ENCODE peak calls at places on chromosomes 1 and 21, in seven cellular contexts. One of them, this sample, is unnamed. For H3K4me1, the result is how much of the 10 kb centered on the place peaks cover.

GRCh38 chr1:113783254-113784103 is 24.2 kb upstream of the PHTF1 start:
- DNase-seq in lower lobe of right lung: no peak
- DNase-seq in left lung: no peak
- DNase-seq in ovary: no peak
- DNase-seq in left ventricle myocardium inferior: no peak
- DNase-seq in IMR-90: peak
- DNase-seq in heart left ventricle: peak
- DNase-seq in this sample: no peak

GRCh38 chr1:220803401-220804201 is 16.9 kb downstream of the MTARC1 start:
- DNase-seq in lower lobe of right lung: no peak
- DNase-seq in left lung: no peak
- DNase-seq in ovary: no peak
- DNase-seq in left ventricle myocardium inferior: no peak
- DNase-seq in IMR-90: peak
- DNase-seq in heart left ventricle: no peak
- DNase-seq in this sample: no peak

GRCh38 chr1:175755516-175755915 is 12.1 kb upstream of the TNR start:
- DNase-seq in lower lobe of right lung: no peak
- DNase-seq in left lung: no peak
- DNase-seq in ovary: no peak
- DNase-seq in left ventricle myocardium inferior: no peak
- DNase-seq in IMR-90: no peak
- DNase-seq in heart left ventricle: no peak
- DNase-seq in this sample: no peak

GRCh38 chr1:203252678-203253077 is 23.2 kb upstream of the CHIT1 start:
- DNase-seq in lower lobe of right lung: no peak
- DNase-seq in left lung: no peak
- DNase-seq in ovary: no peak
- DNase-seq in left ventricle myocardium inferior: no peak
- DNase-seq in IMR-90: no peak
- DNase-seq in heart left ventricle: no peak
- DNase-seq in this sample: no peak

GRCh38 chr1:94514095-94514727 is 27.3 kb downstream of the F3 start:
- DNase-seq in lower lobe of right lung: no peak
- DNase-seq in left lung: no peak
- DNase-seq in ovary: no peak
- DNase-seq in left ventricle myocardium inferior: no peak
- DNase-seq in IMR-90: peak
- DNase-seq in heart left ventricle: no peak
- DNase-seq in this sample: no peak

GRCh38 chr1:203564024-203564423 is 62.6 kb upstream of the ATP2B4 start:
- DNase-seq in lower lobe of right lung: no peak
- DNase-seq in left lung: no peak
- DNase-seq in ovary: no peak
- DNase-seq in left ventricle myocardium inferior: no peak
- DNase-seq in IMR-90: peak
- DNase-seq in heart left ventricle: no peak
- DNase-seq in this sample: no peak

GRCh38 chr1:21018673-21019072 is 158.0 kb downstream of the EIF4G3 start:
- DNase-seq in lower lobe of right lung: no peak
- DNase-seq in left lung: no peak
- DNase-seq in ovary: no peak
- DNase-seq in left ventricle myocardium inferior: no peak
- DNase-seq in IMR-90: no peak
- DNase-seq in heart left ventricle: no peak
- DNase-seq in this sample: no peak

GRCh38 chr1:151847867-151848596 is 5.5 kb downstream of the THEM5 start:
- DNase-seq in lower lobe of right lung: no peak
- DNase-seq in left lung: no peak
- DNase-seq in ovary: no peak
- DNase-seq in left ventricle myocardium inferior: no peak
- DNase-seq in IMR-90: no peak
- DNase-seq in heart left ventricle: no peak
- DNase-seq in this sample: no peak

GRCh38 chr21:45248301-45248892 is 39.3 kb downstream of the POFUT2 start:
- DNase-seq in lower lobe of right lung: no peak
- DNase-seq in left lung: no peak
- DNase-seq in ovary: no peak
- DNase-seq in left ventricle myocardium inferior: no peak
- DNase-seq in IMR-90: no peak
- DNase-seq in heart left ventricle: no peak
- DNase-seq in this sample: peak

GRCh38 chr1:212540031-212540430 is 68.5 kb upstream of the ATF3 start:
- DNase-seq in lower lobe of right lung: no peak
- DNase-seq in left lung: no peak
- DNase-seq in ovary: no peak
- DNase-seq in left ventricle myocardium inferior: no peak
- DNase-seq in IMR-90: no peak
- DNase-seq in heart left ventricle: no peak
- DNase-seq in this sample: no peak

GRCh38 chr1:7752512-7753417 is 18.3 kb upstream of the VAMP3 start:
- DNase-seq in lower lobe of right lung: no peak
- DNase-seq in left lung: no peak
- DNase-seq in ovary: peak
- DNase-seq in left ventricle myocardium inferior: peak
- DNase-seq in IMR-90: peak
- DNase-seq in heart left ventricle: peak
- DNase-seq in this sample: no peak

GRCh38 chr1:109827986-109828385 is 64.3 kb upstream of the EPS8L3 start:
- DNase-seq in lower lobe of right lung: no peak
- DNase-seq in left lung: no peak
- DNase-seq in ovary: no peak
- DNase-seq in left ventricle myocardium inferior: no peak
- DNase-seq in IMR-90: no peak
- DNase-seq in heart left ventricle: no peak
- DNase-seq in this sample: no peak

GRCh38 chr1:41331546-41331917 is 29.7 kb upstream of the FOXO6 start:
- DNase-seq in lower lobe of right lung: no peak
- DNase-seq in left lung: no peak
- DNase-seq in ovary: no peak
- DNase-seq in left ventricle myocardium inferior: no peak
- DNase-seq in IMR-90: no peak
- DNase-seq in heart left ventricle: no peak
- DNase-seq in this sample: no peak

GRCh38 chr1:3577300-3577699 is 34.0 kb downstream of the MEGF6 start:
- DNase-seq in lower lobe of right lung: no peak
- DNase-seq in left lung: no peak
- DNase-seq in ovary: no peak
- DNase-seq in left ventricle myocardium inferior: no peak
- DNase-seq in IMR-90: peak
- DNase-seq in heart left ventricle: no peak
- DNase-seq in this sample: no peak

GRCh38 chr1:236687273-236687672 is 974 bp downstream of the ACTN2 start:
- DNase-seq in lower lobe of right lung: no peak
- DNase-seq in left lung: no peak
- DNase-seq in ovary: no peak
- DNase-seq in left ventricle myocardium inferior: no peak
- DNase-seq in IMR-90: no peak
- DNase-seq in heart left ventricle: peak
- DNase-seq in this sample: no peak

GRCh38 chr1:52751589-52752306 is 25.5 kb downstream of the ZYG11B start:
- DNase-seq in lower lobe of right lung: no peak
- DNase-seq in left lung: no peak
- DNase-seq in ovary: no peak
- DNase-seq in left ventricle myocardium inferior: no peak
- DNase-seq in IMR-90: peak
- DNase-seq in heart left ventricle: peak
- DNase-seq in this sample: no peak

GRCh38 chr1:206047271-206047670 is 5.7 kb upstream of the RHEX start:
- DNase-seq in lower lobe of right lung: no peak
- DNase-seq in left lung: no peak
- DNase-seq in ovary: no peak
- DNase-seq in left ventricle myocardium inferior: no peak
- DNase-seq in IMR-90: no peak
- DNase-seq in heart left ventricle: no peak
- DNase-seq in this sample: no peak

GRCh38 chr1:155179107-155180031 is 5.7 kb downstream of the TRIM46 start:
- DNase-seq in lower lobe of right lung: no peak
- DNase-seq in left lung: no peak
- DNase-seq in ovary: peak
- DNase-seq in left ventricle myocardium inferior: no peak
- DNase-seq in IMR-90: no peak
- DNase-seq in heart left ventricle: no peak
- DNase-seq in this sample: peak

GRCh38 chr1:6488602-6489382 is 2.7 kb downstream of the PLEKHG5 start:
- DNase-seq in lower lobe of right lung: no peak
- DNase-seq in left lung: no peak
- DNase-seq in ovary: no peak
- DNase-seq in left ventricle myocardium inferior: no peak
- DNase-seq in IMR-90: no peak
- DNase-seq in heart left ventricle: no peak
- DNase-seq in this sample: peak

GRCh38 chr1:200279810-200280411 is 129.9 kb downstream of the ZNF281 start:
- DNase-seq in lower lobe of right lung: no peak
- DNase-seq in left lung: no peak
- DNase-seq in ovary: no peak
- DNase-seq in left ventricle myocardium inferior: no peak
- DNase-seq in IMR-90: peak
- DNase-seq in heart left ventricle: no peak
- DNase-seq in this sample: no peak

GRCh38 chr1:32068891-32069590 is 3.7 kb upstream of the TMEM39B start:
- DNase-seq in lower lobe of right lung: no peak
- DNase-seq in left lung: no peak
- DNase-seq in ovary: no peak
- DNase-seq in left ventricle myocardium inferior: no peak
- DNase-seq in IMR-90: peak
- DNase-seq in heart left ventricle: no peak
- DNase-seq in this sample: no peak

GRCh38 chr1:78688701-78689100 is 39.1 kb downstream of the IFI44 start:
- DNase-seq in lower lobe of right lung: no peak
- DNase-seq in left lung: no peak
- DNase-seq in ovary: no peak
- DNase-seq in left ventricle myocardium inferior: no peak
- DNase-seq in IMR-90: peak
- DNase-seq in heart left ventricle: no peak
- DNase-seq in this sample: no peak

DNA sequence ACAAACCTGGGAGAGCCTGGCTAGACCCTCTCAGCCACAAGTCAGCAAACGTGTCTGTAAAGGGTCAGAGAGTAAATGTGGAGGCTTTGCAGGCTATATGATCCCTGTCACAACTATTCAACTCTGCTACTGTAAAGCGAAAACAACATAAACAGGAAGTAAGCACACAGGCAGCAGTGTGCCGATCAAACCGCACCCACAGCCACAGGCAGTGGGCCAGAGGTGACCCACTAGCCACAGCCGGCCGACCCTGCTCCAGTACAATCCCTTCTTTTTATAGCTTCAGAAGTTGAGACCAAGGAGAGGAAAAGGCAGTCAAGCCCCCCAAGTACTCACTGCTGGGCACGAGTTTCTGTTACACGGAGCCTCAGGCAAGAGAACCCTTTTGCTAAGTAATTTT is 71.0 kb upstream of the RAB4A start:
- DNase-seq in lower lobe of right lung: peak
- DNase-seq in left lung: peak
- DNase-seq in ovary: no peak
- DNase-seq in left ventricle myocardium inferior: no peak
- DNase-seq in IMR-90: no peak
- DNase-seq in heart left ventricle: no peak
- DNase-seq in this sample: no peak
- H3K4me3 ChIP-seq in lower lobe of right lung: peak
- H3K4me3 ChIP-seq in left lung: no peak
- H3K4me3 ChIP-seq in ovary: no peak
- H3K4me3 ChIP-seq in left ventricle myocardium inferior: peak
- H3K4me3 ChIP-seq in IMR-90: no peak
- H3K4me3 ChIP-seq in heart left ventricle: no peak
- H3K4me3 ChIP-seq in this sample: no peak

DNA sequence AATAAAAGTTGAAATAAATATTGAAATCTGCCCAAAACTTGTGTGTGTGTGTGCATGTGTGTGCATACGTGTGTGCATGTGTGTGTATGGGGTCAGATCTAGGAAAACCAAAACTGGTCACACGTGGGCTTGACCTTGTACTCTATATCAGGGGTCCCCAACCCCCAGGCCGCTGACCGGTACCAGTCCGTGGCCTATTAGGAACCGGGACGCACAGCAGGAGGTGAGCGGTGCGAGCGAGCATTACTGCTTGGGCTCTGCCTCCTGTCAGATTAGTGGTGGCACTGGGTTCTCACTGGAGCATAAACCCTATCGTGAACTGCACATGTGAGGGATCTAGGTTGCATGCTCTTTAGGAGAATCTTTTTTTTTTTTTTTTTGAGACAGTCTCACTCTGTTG is 8.7 kb downstream of the DOP1B start:
- DNase-seq in lower lobe of right lung: no peak
- DNase-seq in left lung: no peak
- DNase-seq in ovary: no peak
- DNase-seq in left ventricle myocardium inferior: no peak
- DNase-seq in IMR-90: no peak
- DNase-seq in heart left ventricle: no peak
- DNase-seq in this sample: no peak
- TF ChIP-seq CTCF in lower lobe of right lung: no peak
- TF ChIP-seq CTCF in left lung: no peak
- TF ChIP-seq CTCF in ovary: no peak
- TF ChIP-seq CTCF in left ventricle myocardium inferior: no peak
- TF ChIP-seq CTCF in IMR-90: no peak
- TF ChIP-seq CTCF in heart left ventricle: no peak
- TF ChIP-seq CTCF in this sample: no peak

GRCh38 chr1:246592695-246593094 is 26.4 kb downstream of the CNST start:
- DNase-seq in lower lobe of right lung: no peak
- DNase-seq in left lung: no peak
- DNase-seq in ovary: no peak
- DNase-seq in left ventricle myocardium inferior: no peak
- DNase-seq in IMR-90: peak
- DNase-seq in heart left ventricle: no peak
- DNase-seq in this sample: no peak
- H3K4me1 ChIP-seq in lower lobe of right lung: under half
- H3K4me1 ChIP-seq in left lung: under half
- H3K4me1 ChIP-seq in ovary: under half
- H3K4me1 ChIP-seq in left ventricle myocardium inferior: half or more
- H3K4me1 ChIP-seq in IMR-90: under half
- H3K4me1 ChIP-seq in heart left ventricle: under half
- H3K4me1 ChIP-seq in this sample: under half

GRCh38 chr1:67688526-67689219 is 3.7 kb downstream of the GADD45A start:
- DNase-seq in lower lobe of right lung: no peak
- DNase-seq in left lung: no peak
- DNase-seq in ovary: no peak
- DNase-seq in left ventricle myocardium inferior: no peak
- DNase-seq in IMR-90: no peak
- DNase-seq in heart left ventricle: no peak
- DNase-seq in this sample: no peak
- H3K4me3 ChIP-seq in lower lobe of right lung: no peak
- H3K4me3 ChIP-seq in left lung: no peak
- H3K4me3 ChIP-seq in ovary: no peak
- H3K4me3 ChIP-seq in left ventricle myocardium inferior: no peak
- H3K4me3 ChIP-seq in IMR-90: no peak
- H3K4me3 ChIP-seq in heart left ventricle: no peak
- H3K4me3 ChIP-seq in this sample: no peak